ENCODE peak calls at places on chromosomes 1 and 21, in ten cellular contexts. One of them, this sample, is unnamed.

GRCh38 chr1:21933397-21934248 is 3.5 kb downstream of the HSPG2 start:
- DNase-seq in AG04450: no peak
- DNase-seq in right cardiac atrium: peak
- DNase-seq in GM13977: no peak
- DNase-seq in effector memory CD4-positive, alpha-beta T cell: no peak
- DNase-seq in HEK293T: no peak
- DNase-seq in SK-N-DZ: no peak
- DNase-seq in amniotic stem cell: no peak
- DNase-seq in fibroblast of mammary gland: no peak
- DNase-seq in stimulated activated CD4-positive, alpha-beta T cell treated with anti-CD3 and anti-CD28 coated beads, Interleukin-2, amount 100 ng/mL, for 48 hours: no peak
- DNase-seq in this sample: no peak

GRCh38 chr21:16454371-16454770 is 724.6 kb downstream of the USP25 start:
- DNase-seq in AG04450: no peak
- DNase-seq in right cardiac atrium: no peak
- DNase-seq in GM13977: no peak
- DNase-seq in effector memory CD4-positive, alpha-beta T cell: no peak
- DNase-seq in HEK293T: no peak
- DNase-seq in SK-N-DZ: no peak
- DNase-seq in amniotic stem cell: no peak
- DNase-seq in fibroblast of mammary gland: peak
- DNase-seq in stimulated activated CD4-positive, alpha-beta T cell treated with anti-CD3 and anti-CD28 coated beads, Interleukin-2, amount 100 ng/mL, for 48 hours: no peak
- DNase-seq in this sample: no peak

GRCh38 chr1:220768127-220768601 is 18.5 kb upstream of the MTARC1 start:
- DNase-seq in AG04450: no peak
- DNase-seq in right cardiac atrium: peak
- DNase-seq in GM13977: no peak
- DNase-seq in effector memory CD4-positive, alpha-beta T cell: no peak
- DNase-seq in HEK293T: no peak
- DNase-seq in SK-N-DZ: no peak
- DNase-seq in amniotic stem cell: no peak
- DNase-seq in fibroblast of mammary gland: no peak
- DNase-seq in stimulated activated CD4-positive, alpha-beta T cell treated with anti-CD3 and anti-CD28 coated beads, Interleukin-2, amount 100 ng/mL, for 48 hours: no peak
- DNase-seq in this sample: no peak

GRCh38 chr1:6466023-6466422 is at the start of gene TNFRSF25:
- DNase-seq in AG04450: no peak
- DNase-seq in right cardiac atrium: no peak
- DNase-seq in GM13977: no peak
- DNase-seq in effector memory CD4-positive, alpha-beta T cell: peak
- DNase-seq in HEK293T: no peak
- DNase-seq in SK-N-DZ: no peak
- DNase-seq in amniotic stem cell: no peak
- DNase-seq in fibroblast of mammary gland: no peak
- DNase-seq in stimulated activated CD4-positive, alpha-beta T cell treated with anti-CD3 and anti-CD28 coated beads, Interleukin-2, amount 100 ng/mL, for 48 hours: peak
- DNase-seq in this sample: no peak

GRCh38 chr1:229557913-229558414 is 543 bp downstream of the ABCB10 start:
- DNase-seq in AG04450: no peak
- DNase-seq in right cardiac atrium: peak
- DNase-seq in GM13977: peak
- DNase-seq in effector memory CD4-positive, alpha-beta T cell: peak
- DNase-seq in HEK293T: peak
- DNase-seq in SK-N-DZ: peak
- DNase-seq in amniotic stem cell: no peak
- DNase-seq in fibroblast of mammary gland: peak
- DNase-seq in stimulated activated CD4-positive, alpha-beta T cell treated with anti-CD3 and anti-CD28 coated beads, Interleukin-2, amount 100 ng/mL, for 48 hours: peak
- DNase-seq in this sample: no peak

GRCh38 chr21:33828577-33828976 is 87.0 kb downstream of the ATP5PO start:
- DNase-seq in AG04450: no peak
- DNase-seq in right cardiac atrium: no peak
- DNase-seq in GM13977: no peak
- DNase-seq in effector memory CD4-positive, alpha-beta T cell: no peak
- DNase-seq in HEK293T: no peak
- DNase-seq in SK-N-DZ: no peak
- DNase-seq in amniotic stem cell: no peak
- DNase-seq in fibroblast of mammary gland: no peak
- DNase-seq in stimulated activated CD4-positive, alpha-beta T cell treated with anti-CD3 and anti-CD28 coated beads, Interleukin-2, amount 100 ng/mL, for 48 hours: no peak
- DNase-seq in this sample: no peak

GRCh38 chr1:51990478-51990965 is at the start of gene RAB3B:
- DNase-seq in AG04450: peak
- DNase-seq in right cardiac atrium: peak
- DNase-seq in GM13977: peak
- DNase-seq in effector memory CD4-positive, alpha-beta T cell: peak
- DNase-seq in HEK293T: peak
- DNase-seq in SK-N-DZ: peak
- DNase-seq in amniotic stem cell: peak
- DNase-seq in fibroblast of mammary gland: peak
- DNase-seq in stimulated activated CD4-positive, alpha-beta T cell treated with anti-CD3 and anti-CD28 coated beads, Interleukin-2, amount 100 ng/mL, for 48 hours: peak
- DNase-seq in this sample: peak

GRCh38 chr21:26079376-26079775 is 91.2 kb downstream of the APP start:
- DNase-seq in AG04450: no peak
- DNase-seq in right cardiac atrium: no peak
- DNase-seq in GM13977: no peak
- DNase-seq in effector memory CD4-positive, alpha-beta T cell: no peak
- DNase-seq in HEK293T: no peak
- DNase-seq in SK-N-DZ: no peak
- DNase-seq in amniotic stem cell: no peak
- DNase-seq in fibroblast of mammary gland: no peak
- DNase-seq in stimulated activated CD4-positive, alpha-beta T cell treated with anti-CD3 and anti-CD28 coated beads, Interleukin-2, amount 100 ng/mL, for 48 hours: no peak
- DNase-seq in this sample: no peak

GRCh38 chr21:21045538-21045937 is 47.3 kb downstream of the NCAM2 start:
- DNase-seq in AG04450: no peak
- DNase-seq in right cardiac atrium: peak
- DNase-seq in GM13977: no peak
- DNase-seq in effector memory CD4-positive, alpha-beta T cell: no peak
- DNase-seq in HEK293T: no peak
- DNase-seq in SK-N-DZ: no peak
- DNase-seq in amniotic stem cell: no peak
- DNase-seq in fibroblast of mammary gland: peak
- DNase-seq in stimulated activated CD4-positive, alpha-beta T cell treated with anti-CD3 and anti-CD28 coated beads, Interleukin-2, amount 100 ng/mL, for 48 hours: no peak
- DNase-seq in this sample: no peak

GRCh38 chr1:224434447-224435317 is at the start of gene WDR26:
- DNase-seq in AG04450: no peak
- DNase-seq in right cardiac atrium: peak
- DNase-seq in GM13977: peak
- DNase-seq in effector memory CD4-positive, alpha-beta T cell: peak
- DNase-seq in HEK293T: peak
- DNase-seq in SK-N-DZ: peak
- DNase-seq in amniotic stem cell: peak
- DNase-seq in fibroblast of mammary gland: peak
- DNase-seq in stimulated activated CD4-positive, alpha-beta T cell treated with anti-CD3 and anti-CD28 coated beads, Interleukin-2, amount 100 ng/mL, for 48 hours: peak
- DNase-seq in this sample: peak

GRCh38 chr1:24149854-24150227 is 6.9 kb upstream of the IL22RA1 start:
- DNase-seq in AG04450: no peak
- DNase-seq in right cardiac atrium: peak
- DNase-seq in GM13977: no peak
- DNase-seq in effector memory CD4-positive, alpha-beta T cell: no peak
- DNase-seq in HEK293T: no peak
- DNase-seq in SK-N-DZ: no peak
- DNase-seq in amniotic stem cell: no peak
- DNase-seq in fibroblast of mammary gland: peak
- DNase-seq in stimulated activated CD4-positive, alpha-beta T cell treated with anti-CD3 and anti-CD28 coated beads, Interleukin-2, amount 100 ng/mL, for 48 hours: peak
- DNase-seq in this sample: peak

GRCh38 chr21:14114251-14114650 is 96.5 kb downstream of the LIPI start:
- DNase-seq in AG04450: no peak
- DNase-seq in right cardiac atrium: no peak
- DNase-seq in GM13977: no peak
- DNase-seq in effector memory CD4-positive, alpha-beta T cell: no peak
- DNase-seq in HEK293T: no peak
- DNase-seq in SK-N-DZ: no peak
- DNase-seq in amniotic stem cell: no peak
- DNase-seq in fibroblast of mammary gland: no peak
- DNase-seq in stimulated activated CD4-positive, alpha-beta T cell treated with anti-CD3 and anti-CD28 coated beads, Interleukin-2, amount 100 ng/mL, for 48 hours: no peak
- DNase-seq in this sample: no peak

GRCh38 chr1:192807221-192807967 is 1.4 kb upstream of the RGS2 start:
- DNase-seq in AG04450: no peak
- DNase-seq in right cardiac atrium: no peak
- DNase-seq in GM13977: peak
- DNase-seq in effector memory CD4-positive, alpha-beta T cell: no peak
- DNase-seq in HEK293T: no peak
- DNase-seq in SK-N-DZ: no peak
- DNase-seq in amniotic stem cell: no peak
- DNase-seq in fibroblast of mammary gland: peak
- DNase-seq in stimulated activated CD4-positive, alpha-beta T cell treated with anti-CD3 and anti-CD28 coated beads, Interleukin-2, amount 100 ng/mL, for 48 hours: no peak
- DNase-seq in this sample: no peak

GRCh38 chr1:55000110-55000815 is 1.5 kb downstream of the BSND start:
- DNase-seq in AG04450: no peak
- DNase-seq in right cardiac atrium: no peak
- DNase-seq in GM13977: no peak
- DNase-seq in effector memory CD4-positive, alpha-beta T cell: no peak
- DNase-seq in HEK293T: no peak
- DNase-seq in SK-N-DZ: no peak
- DNase-seq in amniotic stem cell: no peak
- DNase-seq in fibroblast of mammary gland: no peak
- DNase-seq in stimulated activated CD4-positive, alpha-beta T cell treated with anti-CD3 and anti-CD28 coated beads, Interleukin-2, amount 100 ng/mL, for 48 hours: no peak
- DNase-seq in this sample: no peak

GRCh38 chr1:182292193-182292741 is 99.3 kb downstream of the GLUL start:
- DNase-seq in AG04450: no peak
- DNase-seq in right cardiac atrium: no peak
- DNase-seq in GM13977: no peak
- DNase-seq in effector memory CD4-positive, alpha-beta T cell: no peak
- DNase-seq in HEK293T: no peak
- DNase-seq in SK-N-DZ: no peak
- DNase-seq in amniotic stem cell: no peak
- DNase-seq in fibroblast of mammary gland: no peak
- DNase-seq in stimulated activated CD4-positive, alpha-beta T cell treated with anti-CD3 and anti-CD28 coated beads, Interleukin-2, amount 100 ng/mL, for 48 hours: no peak
- DNase-seq in this sample: no peak

GRCh38 chr1:204151562-204152309 is at the start of gene ETNK2:
- DNase-seq in AG04450: no peak
- DNase-seq in right cardiac atrium: peak
- DNase-seq in GM13977: peak
- DNase-seq in effector memory CD4-positive, alpha-beta T cell: peak
- DNase-seq in HEK293T: peak
- DNase-seq in SK-N-DZ: peak
- DNase-seq in amniotic stem cell: no peak
- DNase-seq in fibroblast of mammary gland: peak
- DNase-seq in stimulated activated CD4-positive, alpha-beta T cell treated with anti-CD3 and anti-CD28 coated beads, Interleukin-2, amount 100 ng/mL, for 48 hours: peak
- DNase-seq in this sample: no peak

GRCh38 chr1:21956720-21957552 is 19.8 kb upstream of the HSPG2 start:
- DNase-seq in AG04450: no peak
- DNase-seq in right cardiac atrium: peak
- DNase-seq in GM13977: peak
- DNase-seq in effector memory CD4-positive, alpha-beta T cell: peak
- DNase-seq in HEK293T: no peak
- DNase-seq in SK-N-DZ: no peak
- DNase-seq in amniotic stem cell: no peak
- DNase-seq in fibroblast of mammary gland: peak
- DNase-seq in stimulated activated CD4-positive, alpha-beta T cell treated with anti-CD3 and anti-CD28 coated beads, Interleukin-2, amount 100 ng/mL, for 48 hours: peak
- DNase-seq in this sample: no peak

GRCh38 chr1:39489567-39490239 is 1.7 kb upstream of the BMP8A start:
- DNase-seq in AG04450: no peak
- DNase-seq in right cardiac atrium: no peak
- DNase-seq in GM13977: no peak
- DNase-seq in effector memory CD4-positive, alpha-beta T cell: no peak
- DNase-seq in HEK293T: no peak
- DNase-seq in SK-N-DZ: no peak
- DNase-seq in amniotic stem cell: no peak
- DNase-seq in fibroblast of mammary gland: no peak
- DNase-seq in stimulated activated CD4-positive, alpha-beta T cell treated with anti-CD3 and anti-CD28 coated beads, Interleukin-2, amount 100 ng/mL, for 48 hours: no peak
- DNase-seq in this sample: no peak

GRCh38 chr1:46445773-46446256 is 43.8 kb upstream of the DMBX1 start:
- DNase-seq in AG04450: no peak
- DNase-seq in right cardiac atrium: no peak
- DNase-seq in GM13977: no peak
- DNase-seq in effector memory CD4-positive, alpha-beta T cell: no peak
- DNase-seq in HEK293T: no peak
- DNase-seq in SK-N-DZ: no peak
- DNase-seq in amniotic stem cell: no peak
- DNase-seq in fibroblast of mammary gland: no peak
- DNase-seq in stimulated activated CD4-positive, alpha-beta T cell treated with anti-CD3 and anti-CD28 coated beads, Interleukin-2, amount 100 ng/mL, for 48 hours: no peak
- DNase-seq in this sample: no peak

GRCh38 chr1:236795757-236796719 is 946 bp downstream of the MTR start:
- DNase-seq in AG04450: no peak
- DNase-seq in right cardiac atrium: no peak
- DNase-seq in GM13977: no peak
- DNase-seq in effector memory CD4-positive, alpha-beta T cell: peak
- DNase-seq in HEK293T: peak
- DNase-seq in SK-N-DZ: no peak
- DNase-seq in amniotic stem cell: peak
- DNase-seq in fibroblast of mammary gland: peak
- DNase-seq in stimulated activated CD4-positive, alpha-beta T cell treated with anti-CD3 and anti-CD28 coated beads, Interleukin-2, amount 100 ng/mL, for 48 hours: no peak
- DNase-seq in this sample: peak

GRCh38 chr1:211198111-211198510 is 61.1 kb upstream of the RCOR3 start:
- DNase-seq in AG04450: no peak
- DNase-seq in right cardiac atrium: no peak
- DNase-seq in GM13977: no peak
- DNase-seq in effector memory CD4-positive, alpha-beta T cell: no peak
- DNase-seq in HEK293T: no peak
- DNase-seq in SK-N-DZ: no peak
- DNase-seq in amniotic stem cell: peak
- DNase-seq in fibroblast of mammary gland: peak
- DNase-seq in stimulated activated CD4-positive, alpha-beta T cell treated with anti-CD3 and anti-CD28 coated beads, Interleukin-2, amount 100 ng/mL, for 48 hours: no peak
- DNase-seq in this sample: no peak

GRCh38 chr1:18682375-18682774 is 51.7 kb downstream of the PAX7 start:
- DNase-seq in AG04450: no peak
- DNase-seq in right cardiac atrium: no peak
- DNase-seq in GM13977: no peak
- DNase-seq in effector memory CD4-positive, alpha-beta T cell: no peak
- DNase-seq in HEK293T: no peak
- DNase-seq in SK-N-DZ: no peak
- DNase-seq in amniotic stem cell: no peak
- DNase-seq in fibroblast of mammary gland: no peak
- DNase-seq in stimulated activated CD4-positive, alpha-beta T cell treated with anti-CD3 and anti-CD28 coated beads, Interleukin-2, amount 100 ng/mL, for 48 hours: no peak
- DNase-seq in this sample: no peak

GRCh38 chr1:199799116-199799515 is 228.4 kb upstream of the NR5A2 start:
- DNase-seq in AG04450: no peak
- DNase-seq in right cardiac atrium: no peak
- DNase-seq in GM13977: no peak
- DNase-seq in effector memory CD4-positive, alpha-beta T cell: no peak
- DNase-seq in HEK293T: no peak
- DNase-seq in SK-N-DZ: no peak
- DNase-seq in amniotic stem cell: no peak
- DNase-seq in fibroblast of mammary gland: no peak
- DNase-seq in stimulated activated CD4-positive, alpha-beta T cell treated with anti-CD3 and anti-CD28 coated beads, Interleukin-2, amount 100 ng/mL, for 48 hours: no peak
- DNase-seq in this sample: no peak

GRCh38 chr1:61221642-61222041 is 139.3 kb downstream of the NFIA start:
- DNase-seq in AG04450: no peak
- DNase-seq in right cardiac atrium: no peak
- DNase-seq in GM13977: no peak
- DNase-seq in effector memory CD4-positive, alpha-beta T cell: no peak
- DNase-seq in HEK293T: no peak
- DNase-seq in SK-N-DZ: no peak
- DNase-seq in amniotic stem cell: no peak
- DNase-seq in fibroblast of mammary gland: peak
- DNase-seq in stimulated activated CD4-positive, alpha-beta T cell treated with anti-CD3 and anti-CD28 coated beads, Interleukin-2, amount 100 ng/mL, for 48 hours: no peak
- DNase-seq in this sample: no peak

GRCh38 chr21:26715878-26716506 is 129.2 kb downstream of the ADAMTS1 start:
- DNase-seq in AG04450: peak
- DNase-seq in right cardiac atrium: peak
- DNase-seq in GM13977: peak
- DNase-seq in effector memory CD4-positive, alpha-beta T cell: no peak
- DNase-seq in HEK293T: peak
- DNase-seq in SK-N-DZ: peak
- DNase-seq in amniotic stem cell: peak
- DNase-seq in fibroblast of mammary gland: peak
- DNase-seq in stimulated activated CD4-positive, alpha-beta T cell treated with anti-CD3 and anti-CD28 coated beads, Interleukin-2, amount 100 ng/mL, for 48 hours: peak
- DNase-seq in this sample: no peak

GRCh38 chr1:229203030-229203751 is 67.7 kb upstream of the RAB4A start:
- DNase-seq in AG04450: no peak
- DNase-seq in right cardiac atrium: no peak
- DNase-seq in GM13977: no peak
- DNase-seq in effector memory CD4-positive, alpha-beta T cell: no peak
- DNase-seq in HEK293T: peak
- DNase-seq in SK-N-DZ: peak
- DNase-seq in amniotic stem cell: no peak
- DNase-seq in fibroblast of mammary gland: peak
- DNase-seq in stimulated activated CD4-positive, alpha-beta T cell treated with anti-CD3 and anti-CD28 coated beads, Interleukin-2, amount 100 ng/mL, for 48 hours: no peak
- DNase-seq in this sample: peak

GRCh38 chr1:23343246-23344110 is 606 bp downstream of the HNRNPR start:
- DNase-seq in AG04450: peak
- DNase-seq in right cardiac atrium: no peak
- DNase-seq in GM13977: peak
- DNase-seq in effector memory CD4-positive, alpha-beta T cell: no peak
- DNase-seq in HEK293T: peak
- DNase-seq in SK-N-DZ: peak
- DNase-seq in amniotic stem cell: peak
- DNase-seq in fibroblast of mammary gland: peak
- DNase-seq in stimulated activated CD4-positive, alpha-beta T cell treated with anti-CD3 and anti-CD28 coated beads, Interleukin-2, amount 100 ng/mL, for 48 hours: peak
- DNase-seq in this sample: no peak

GRCh38 chr1:156368889-156369684 is at the start of gene RHBG:
- DNase-seq in AG04450: no peak
- DNase-seq in right cardiac atrium: peak
- DNase-seq in GM13977: no peak
- DNase-seq in effector memory CD4-positive, alpha-beta T cell: no peak
- DNase-seq in HEK293T: no peak
- DNase-seq in SK-N-DZ: no peak
- DNase-seq in amniotic stem cell: no peak
- DNase-seq in fibroblast of mammary gland: no peak
- DNase-seq in stimulated activated CD4-positive, alpha-beta T cell treated with anti-CD3 and anti-CD28 coated beads, Interleukin-2, amount 100 ng/mL, for 48 hours: no peak
- DNase-seq in this sample: no peak

This sample was measured in HCT116.